ENCODE peak calls at places on chromosome 14, in nine cellular contexts. M is fibroblast of lung; W is K562; O is testis; N is substantia nigra; J is H9; V is effector memory CD4-positive, alpha-beta T cell; X is body of pancreas; G is stomach. E is an unnamed sample.

GRCh38 chr14:99604766-99605298 is 825 bp upstream of the CCDC85C start:
- DNase-seq in M (peak), W (peak), O (no peak), N (no peak), J (no peak), V (no peak), X (peak), G (no peak), E (no peak)

GRCh38 chr14:50371546-50371945 is 25.1 kb downstream of the CDKL1 start:
- DNase-seq in M (no peak), W (no peak), O (no peak), N (no peak), J (no peak), V (no peak), X (no peak), G (no peak), E (no peak)

GRCh38 chr14:52876311-52876710 is 74.5 kb downstream of the FERMT2 start:
- DNase-seq in M (peak), W (no peak), O (no peak), N (no peak), J (no peak), V (no peak), X (no peak), G (no peak), E (no peak)

GRCh38 chr14:38944691-38945090 is 158.3 kb downstream of the SEC23A start:
- DNase-seq in M (no peak), W (no peak), O (no peak), N (peak), J (no peak), V (no peak), X (no peak), G (no peak), E (no peak)

GRCh38 chr14:24273422-24273998 is 2.1 kb upstream of the RABGGTA start:
- DNase-seq in M (no peak), W (no peak), O (no peak), N (no peak), J (no peak), V (no peak), X (no peak), G (no peak), E (no peak)

GRCh38 chr14:39426605-39427004 is 5.6 kb downstream of the FBXO33 start:
- DNase-seq in M (peak), W (no peak), O (no peak), N (no peak), J (no peak), V (no peak), X (no peak), G (no peak), E (no peak)

GRCh38 chr14:44529026-44529425 is 21.9 kb upstream of the FSCB start:
- DNase-seq in M (peak), W (no peak), O (no peak), N (no peak), J (no peak), V (no peak), X (no peak), G (no peak), E (no peak)

GRCh38 chr14:94460631-94461416 is 8.2 kb upstream of the SERPINA11 start:
- DNase-seq in M (no peak), W (no peak), O (no peak), N (no peak), J (peak), V (no peak), X (no peak), G (no peak), E (no peak)

GRCh38 chr14:50830044-50830931 is 674 bp downstream of the NIN start:
- DNase-seq in M (peak), W (peak), O (peak), N (peak), J (peak), V (peak), X (peak), G (peak), E (peak)

GRCh38 chr14:95227279-95227860 is 70.0 kb upstream of the DICER1 start:
- DNase-seq in M (peak), W (no peak), O (no peak), N (no peak), J (no peak), V (no peak), X (peak), G (peak), E (no peak)

GRCh38 chr14:22177870-22178269 is 411.2 kb downstream of the DAD1 start:
- DNase-seq in M (peak), W (no peak), O (no peak), N (no peak), J (no peak), V (no peak), X (no peak), G (no peak), E (no peak)

GRCh38 chr14:80862983-80863382 is 78.6 kb downstream of the CEP128 start:
- DNase-seq in M (no peak), W (no peak), O (no peak), N (no peak), J (no peak), V (no peak), X (no peak), G (no peak), E (no peak)

GRCh38 chr14:36619853-36620252 is 37.4 kb upstream of the NKX2-8 start:
- DNase-seq in M (no peak), W (no peak), O (no peak), N (no peak), J (no peak), V (no peak), X (no peak), G (no peak), E (no peak)

GRCh38 chr14:45252356-45253069 is 489 bp downstream of the MIS18BP1 start:
- DNase-seq in M (peak), W (peak), O (peak), N (no peak), J (no peak), V (no peak), X (no peak), G (no peak), E (no peak)

GRCh38 chr14:92105073-92105844 is 1.1 kb downstream of the ATXN3 start:
- DNase-seq in M (no peak), W (no peak), O (no peak), N (no peak), J (no peak), V (no peak), X (no peak), G (no peak), E (no peak)

GRCh38 chr14:30283822-30284446 is 275.0 kb upstream of the G2E3 start:
- DNase-seq in M (peak), W (peak), O (peak), N (no peak), J (peak), V (no peak), X (peak), G (no peak), E (no peak)

GRCh38 chr14:94601961-94602391 is 10.2 kb upstream of the SERPINA3 start:
- DNase-seq in M (peak), W (peak), O (peak), N (peak), J (peak), V (no peak), X (no peak), G (peak), E (no peak)

GRCh38 chr14:25009891-25010290 is 40.1 kb downstream of the STXBP6 start:
- DNase-seq in M (peak), W (no peak), O (no peak), N (no peak), J (no peak), V (no peak), X (no peak), G (no peak), E (no peak)

GRCh38 chr14:42368234-42368633 is 761.6 kb downstream of the LRFN5 start:
- DNase-seq in M (no peak), W (no peak), O (no peak), N (no peak), J (no peak), V (no peak), X (no peak), G (no peak), E (no peak)

GRCh38 chr14:72457641-72458040 is 436.3 kb downstream of the DPF3 start:
- DNase-seq in M (peak), W (no peak), O (no peak), N (no peak), J (no peak), V (no peak), X (no peak), G (no peak), E (no peak)

GRCh38 chr14:76109087-76109880 is 42.4 kb upstream of the GPATCH2L start:
- DNase-seq in M (no peak), W (no peak), O (peak), N (no peak), J (no peak), V (no peak), X (no peak), G (no peak), E (no peak)

GRCh38 chr14:49860988-49861387 is 8.4 kb upstream of the NEMF start:
- DNase-seq in M (no peak), W (no peak), O (no peak), N (no peak), J (no peak), V (no peak), X (no peak), G (no peak), E (no peak)

GRCh38 chr14:24677956-24678355 is 44.0 kb upstream of the GZMB start:
- DNase-seq in M (no peak), W (no peak), O (no peak), N (no peak), J (no peak), V (no peak), X (no peak), G (no peak), E (no peak)

GRCh38 chr14:87088588-87088987 is 904.4 kb downstream of the GALC start:
- DNase-seq in M (no peak), W (no peak), O (no peak), N (no peak), J (no peak), V (no peak), X (no peak), G (no peak), E (no peak)

GRCh38 chr14:54589843-54590242 is 22.9 kb downstream of the SAMD4A start:
- DNase-seq in M (peak), W (no peak), O (no peak), N (no peak), J (no peak), V (no peak), X (no peak), G (no peak), E (no peak)

GRCh38 chr14:21476526-21476924 is 234 bp downstream of the RAB2B start:
- DNase-seq in M (peak), W (peak), O (no peak), N (no peak), J (no peak), V (no peak), X (peak), G (peak), E (no peak)

GRCh38 chr14:39015360-39015961 is 87.6 kb downstream of the SEC23A start:
- DNase-seq in M (peak), W (peak), O (peak), N (peak), J (no peak), V (no peak), X (peak), G (no peak), E (no peak)

GRCh38 chr14:25406818-25407217 is 356.9 kb upstream of the STXBP6 start:
- DNase-seq in M (peak), W (peak), O (peak), N (no peak), J (peak), V (no peak), X (peak), G (no peak), E (peak)

GRCh38 chr14:92735344-92735743 is 13.1 kb downstream of the LGMN start:
- DNase-seq in M (no peak), W (no peak), O (no peak), N (no peak), J (no peak), V (no peak), X (no peak), G (no peak), E (no peak)

GRCh38 chr14:39181026-39181692 is 6.1 kb downstream of the PNN start:
- DNase-seq in M (no peak), W (no peak), O (no peak), N (no peak), J (no peak), V (no peak), X (no peak), G (no peak), E (no peak)

DNA sequence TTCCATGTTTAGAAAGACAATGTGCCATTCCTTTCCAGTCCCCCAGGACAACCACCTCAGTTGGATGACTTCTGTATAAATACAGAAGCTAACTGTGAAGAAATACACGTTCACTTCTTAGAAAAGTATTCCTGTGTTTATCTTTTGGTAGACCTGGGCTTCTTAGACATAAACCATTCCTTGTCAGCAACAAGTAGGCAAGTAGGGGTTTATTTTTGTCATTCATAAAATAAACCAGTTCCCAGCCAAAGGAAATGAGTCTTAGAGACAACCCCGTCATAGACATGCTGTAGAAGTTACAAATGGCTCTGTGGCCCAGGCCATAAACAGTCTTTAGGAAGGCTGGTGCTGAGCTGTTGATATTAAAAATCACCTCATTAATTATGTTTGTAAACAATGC is 243.2 kb downstream of the SPTSSA start:
- DNase-seq in M (peak), W (no peak), O (no peak), N (no peak), J (no peak), V (no peak), X (no peak), G (no peak), E (no peak)
- H3K27ac ChIP-seq in M (no peak), W (no peak), O (no peak), N (no peak), J (no peak), V (no peak), X (no peak), G (no peak), E (no peak)

GRCh38 chr14:67622675-67623074 is 3.0 kb downstream of the ARG2 start:
- DNase-seq in M (peak), W (peak), O (peak), N (no peak), J (peak), V (no peak), X (no peak), G (no peak), E (peak)

GRCh38 chr14:67620217-67620789 is 583 bp downstream of the ARG2 start:
- DNase-seq in M (no peak), W (peak), O (peak), N (no peak), J (peak), V (no peak), X (peak), G (peak), E (peak)

GRCh38 chr14:67627519-67627918 is 7.8 kb downstream of the ARG2 start:
- DNase-seq in M (no peak), W (no peak), O (no peak), N (no peak), J (no peak), V (no peak), X (no peak), G (no peak), E (no peak)

GRCh38 chr14:67619446-67620216 is at the start of gene ARG2:
- DNase-seq in M (peak), W (peak), O (peak), N (peak), J (peak), V (peak), X (peak), G (peak), E (peak)

DNA sequence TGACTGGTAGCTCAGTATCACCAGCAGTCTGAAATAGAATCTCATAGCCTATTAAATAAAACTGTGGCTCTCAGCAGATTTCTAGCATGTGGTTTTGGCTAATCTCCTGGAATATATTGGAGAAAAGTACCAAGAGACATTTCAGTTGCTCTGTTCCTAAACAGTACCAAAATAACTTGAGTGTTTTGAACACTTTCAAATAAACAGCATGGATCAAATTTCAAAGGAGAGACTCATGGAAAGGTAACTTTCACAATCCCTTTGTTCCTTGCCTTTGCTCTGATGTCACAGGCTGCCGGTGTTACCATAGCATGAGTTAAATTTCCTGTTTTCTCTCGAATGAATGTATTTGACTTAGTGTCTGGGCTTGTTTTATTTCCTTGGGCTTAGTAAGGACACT is 3.4 kb downstream of the ARG2 start:
- DNase-seq in M (peak), W (no peak), O (no peak), N (no peak), J (no peak), V (no peak), X (no peak), G (no peak), E (no peak)
- H3K27ac ChIP-seq in M (peak), W (peak), O (no peak), N (no peak), J (no peak), V (no peak), X (no peak), G (no peak), E (no peak)

GRCh38 chr14:69685716-69686115 is 74.3 kb downstream of the SUSD6 start:
- DNase-seq in M (peak), W (no peak), O (peak), N (peak), J (no peak), V (no peak), X (peak), G (peak), E (no peak)
- H3K27ac ChIP-seq in M (no peak), W (peak), O (no peak), N (peak), J (no peak), V (peak), X (peak), G (no peak), E (no peak)

GRCh38 chr14:74275265-74275841 is 27.4 kb downstream of the ABCD4 start:
- DNase-seq in M (peak), W (peak), O (no peak), N (no peak), J (no peak), V (no peak), X (no peak), G (no peak), E (no peak)
- H3K27ac ChIP-seq in M (no peak), W (peak), O (no peak), N (no peak), J (no peak), V (no peak), X (no peak), G (no peak), E (no peak)

DNA sequence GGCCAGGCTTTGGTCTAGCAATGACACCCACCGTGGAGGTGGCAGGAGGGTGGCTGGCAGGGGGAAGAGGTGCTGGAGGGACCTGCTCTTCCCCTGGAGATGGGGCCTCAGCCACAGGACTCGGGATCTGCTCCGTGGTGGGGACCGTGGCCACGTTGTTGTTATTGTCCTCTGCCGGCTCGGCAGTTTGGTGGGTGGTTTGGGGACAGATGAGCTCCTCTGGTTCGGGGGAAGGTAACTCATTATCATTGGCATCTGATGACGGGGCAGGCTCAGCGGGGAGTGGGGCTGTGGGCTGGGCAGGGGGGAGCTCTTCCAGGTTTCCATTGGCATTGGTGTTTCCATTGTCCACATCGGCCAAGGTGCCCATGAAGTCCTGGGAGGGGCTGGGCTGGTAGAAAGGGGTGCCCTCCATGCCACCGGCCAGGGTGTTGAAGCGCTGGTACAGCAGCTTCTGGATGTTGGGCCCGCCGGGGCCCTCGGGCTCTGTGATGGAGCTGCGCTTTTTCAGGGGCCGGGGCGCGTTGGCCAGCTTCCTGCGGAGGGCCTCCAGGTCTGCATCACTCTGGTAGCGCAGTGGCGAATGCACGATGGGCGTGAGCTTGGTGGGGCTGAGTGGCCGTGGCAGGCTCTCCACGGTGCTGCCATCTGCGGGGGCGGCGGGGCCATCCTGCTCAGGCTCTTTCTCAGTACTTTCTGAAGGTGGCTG is 24.3 kb downstream of the ZFYVE21 start:
- DNase-seq in M (no peak), W (no peak), O (no peak), N (no peak), J (no peak), V (no peak), X (no peak), G (no peak), E (no peak)
- H3K27ac ChIP-seq in M (no peak), W (no peak), O (no peak), N (no peak), J (no peak), V (no peak), X (no peak), G (no peak), E (no peak)

DNA sequence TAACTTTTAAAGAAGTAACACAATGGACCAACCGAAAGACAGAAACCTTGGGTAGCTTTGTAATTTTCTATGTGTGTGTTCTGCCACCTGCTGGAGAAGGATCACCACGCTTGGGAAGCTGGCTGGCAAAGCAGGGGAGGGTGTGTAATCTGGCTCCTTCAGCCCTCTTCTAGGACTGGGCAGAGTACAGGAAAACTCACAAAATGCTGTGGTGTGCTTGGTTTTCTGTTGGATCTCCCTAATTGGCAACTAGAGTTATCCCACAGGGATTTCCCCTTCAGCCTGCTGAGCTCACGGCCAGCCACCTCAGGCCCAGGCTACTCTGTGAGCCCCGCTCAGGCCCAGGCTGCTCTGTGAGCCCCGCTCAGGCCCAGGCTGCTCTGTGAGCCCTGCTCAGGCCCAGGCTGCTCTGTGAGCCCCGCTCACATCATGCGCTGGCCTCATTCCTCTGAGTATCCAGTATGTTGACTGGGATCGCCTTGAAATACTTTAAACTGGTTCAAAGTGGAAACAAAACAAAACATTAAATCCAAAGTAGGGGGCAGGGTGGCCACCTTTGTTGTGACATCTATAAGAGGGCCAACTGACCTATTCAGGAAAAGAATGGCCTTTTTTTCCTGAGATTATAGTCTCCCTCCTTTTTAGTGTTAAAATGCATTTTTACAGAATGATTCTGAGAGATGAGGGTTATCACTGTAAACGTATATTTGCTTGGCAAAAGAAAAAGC is 52.0 kb upstream of the RNU6-8 start:
- DNase-seq in M (peak), W (peak), O (peak), N (peak), J (peak), V (peak), X (peak), G (peak), E (peak)
- H3K27ac ChIP-seq in M (no peak), W (no peak), O (peak), N (peak), J (no peak), V (no peak), X (no peak), G (no peak), E (peak)

GRCh38 chr14:104747876-104748275 is 5.1 kb upstream of the SIVA1 start:
- DNase-seq in M (no peak), W (no peak), O (no peak), N (no peak), J (no peak), V (no peak), X (no peak), G (no peak), E (no peak)
- H3K27ac ChIP-seq in M (no peak), W (no peak), O (no peak), N (no peak), J (no peak), V (no peak), X (no peak), G (peak), E (no peak)

GRCh38 chr14:98189521-98189920 is 1082.5 kb downstream of the BCL11B start:
- DNase-seq in M (no peak), W (no peak), O (no peak), N (no peak), J (no peak), V (peak), X (no peak), G (no peak), E (no peak)
- H3K27ac ChIP-seq in M (no peak), W (no peak), O (no peak), N (no peak), J (no peak), V (peak), X (no peak), G (peak), E (no peak)